ENCODE peak calls at places on chromosomes 1 and 21, in five cellular contexts. C is neural progenitor cell, A is fibroblast of lung, O is IMR-90, Q is MM.1S. N is an unnamed sample.

GRCh38 chr21:17949395-17949794 is 130.2 kb upstream of the C21orf91 start:
- DNase-seq in C (no peak), A (no peak), O (no peak), Q (no peak), N (no peak)

GRCh38 chr1:220528679-220529529 is 968 bp downstream of the MARK1 start:
- DNase-seq in C (peak; percentile 55), A (no peak), O (no peak), Q (no peak), N (no peak)

GRCh38 chr1:199472025-199472424 is 555.5 kb upstream of the NR5A2 start:
- DNase-seq in C (no peak), A (no peak), O (no peak), Q (no peak), N (no peak)

GRCh38 chr1:35539073-35539823 is 18.0 kb downstream of the KIAA0319L start:
- DNase-seq in C (no peak), A (peak; percentile 53), O (no peak), Q (peak; percentile 26), N (peak; percentile 37)

GRCh38 chr1:60173729-60174128 is 100.2 kb upstream of the C1orf87 start:
- DNase-seq in C (no peak), A (no peak), O (no peak), Q (no peak), N (no peak)

GRCh38 chr1:111878096-111878495 is 111.4 kb downstream of the KCND3 start:
- DNase-seq in C (no peak), A (no peak), O (no peak), Q (no peak), N (no peak)

GRCh38 chr1:110207831-110208230 is 2.3 kb upstream of the KCNC4 start:
- DNase-seq in C (peak; percentile 91), A (peak; percentile 26), O (peak; percentile 38), Q (peak; percentile 10), N (no peak)

GRCh38 chr1:8551057-8551456 is 233.1 kb downstream of the SLC45A1 start:
- DNase-seq in C (peak; percentile 36), A (no peak), O (no peak), Q (no peak), N (no peak)

GRCh38 chr1:13732971-13733667 is 33.1 kb downstream of the PRDM2 start:
- DNase-seq in C (no peak), A (no peak), O (no peak), Q (no peak), N (no peak)

GRCh38 chr1:205171369-205171768 is 40.1 kb downstream of the DSTYK start:
- DNase-seq in C (no peak), A (no peak), O (no peak), Q (no peak), N (no peak)

GRCh38 chr1:55081188-55081904 is 42.0 kb downstream of the PCSK9 start:
- DNase-seq in C (no peak), A (peak; percentile 89), O (peak; percentile 84), Q (no peak), N (peak; percentile 87)

GRCh38 chr1:147627435-147628110 is 42.8 kb downstream of the ACP6 start:
- DNase-seq in C (peak; percentile 60), A (peak; percentile 29), O (peak; percentile 44), Q (peak; percentile 58), N (no peak)

GRCh38 chr1:226871636-226872327 is 1.4 kb downstream of the PSEN2 start:
- DNase-seq in C (peak; percentile 13), A (no peak), O (no peak), Q (no peak), N (no peak)

GRCh38 chr21:43634618-43635017 is 24.7 kb downstream of the HSF2BP start:
- DNase-seq in C (no peak), A (peak; percentile 72), O (peak; percentile 25), Q (no peak), N (peak; percentile 66)

GRCh38 chr1:111656093-111657017 is 36.8 kb downstream of the RAP1A start:
- DNase-seq in C (peak; percentile 11), A (peak; percentile 42), O (peak; percentile 66), Q (peak; percentile 18), N (peak; percentile 12)

GRCh38 chr21:31520506-31521163 is 138.9 kb upstream of the SOD1 start:
- DNase-seq in C (no peak), A (peak; percentile 79), O (peak; percentile 19), Q (no peak), N (peak; percentile 77)

GRCh38 chr1:69846267-69846666 is 278.5 kb downstream of the LRRC7 start:
- DNase-seq in C (peak; percentile 39), A (no peak), O (no peak), Q (no peak), N (no peak)

GRCh38 chr1:109803901-109804331 is 40.2 kb upstream of the EPS8L3 start:
- DNase-seq in C (no peak), A (peak; percentile 43), O (no peak), Q (no peak), N (no peak)

GRCh38 chr1:206809504-206810084 is 37.3 kb upstream of the IL10 start:
- DNase-seq in C (peak; percentile 12), A (peak; percentile 35), O (peak; percentile 45), Q (peak; percentile 84), N (no peak)

GRCh38 chr1:236064674-236065508 is at the start of gene NID1:
- DNase-seq in C (peak; percentile 95), A (peak; percentile 82), O (peak; percentile 79), Q (no peak), N (peak; percentile 71)

GRCh38 chr1:21027805-21028204 is 148.9 kb downstream of the EIF4G3 start:
- DNase-seq in C (no peak), A (peak; percentile 46), O (peak; percentile 37), Q (no peak), N (no peak)

GRCh38 chr1:202221911-202222909 is 28.6 kb downstream of the LGR6 start:
- DNase-seq in C (no peak), A (no peak), O (no peak), Q (no peak), N (no peak)

GRCh38 chr1:160726498-160727391 is 12.3 kb upstream of the SLAMF7 start:
- DNase-seq in C (peak; percentile 88), A (peak; percentile 44), O (peak; percentile 55), Q (peak; percentile 91), N (peak; percentile 20)

DNA sequence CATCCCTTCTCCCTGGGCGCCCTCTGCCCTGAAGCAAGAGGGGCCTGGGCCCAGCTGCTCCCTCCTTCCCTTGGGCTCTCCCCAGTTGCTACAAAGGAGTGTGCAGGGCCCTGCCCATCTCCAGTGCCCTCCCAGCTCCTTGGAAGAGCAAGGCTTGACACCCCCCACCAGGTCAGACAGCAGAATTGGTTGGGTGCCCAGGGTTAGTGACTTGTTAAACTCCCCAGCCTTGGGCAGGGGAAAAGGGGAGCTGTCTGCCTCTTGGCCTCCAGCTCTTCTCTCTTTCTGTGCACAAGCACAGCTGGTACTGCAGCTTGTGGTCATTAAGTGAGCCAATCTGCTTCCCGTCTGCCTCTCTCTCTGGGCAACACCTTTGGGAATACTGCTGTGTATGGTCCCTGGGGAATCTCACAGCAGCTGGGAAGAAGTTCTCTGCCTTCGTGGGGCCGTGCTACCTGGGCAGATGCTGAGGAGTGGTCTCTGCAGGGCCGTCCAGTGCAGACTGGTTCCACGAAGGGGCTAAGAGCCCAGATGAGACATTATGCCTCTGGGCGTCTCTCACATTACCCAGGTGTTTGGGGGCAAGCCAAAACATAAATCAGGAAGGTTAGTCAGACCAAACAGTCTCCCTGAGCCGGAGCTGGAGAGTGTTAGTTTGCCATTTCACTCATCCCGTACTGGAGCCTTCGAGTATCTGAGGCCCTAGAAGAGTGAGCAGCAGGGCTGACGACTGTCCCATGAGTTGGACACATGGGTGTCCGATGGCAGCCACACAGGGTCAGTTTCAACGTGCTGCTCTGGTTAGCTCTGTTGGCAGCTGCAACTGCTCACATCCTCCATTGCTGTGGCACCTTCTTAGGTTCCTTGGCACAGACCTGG is 37.3 kb downstream of the TMEM53 start:
- DNase-seq in C (no peak), A (peak; percentile 23), O (peak; percentile 25), Q (no peak), N (no peak)
- H3K4me2 ChIP-seq in C (peak overlapping the region; percentile 40), A (no peak overlapping the region), O (no peak overlapping the region), Q (no peak overlapping the region), N (no peak overlapping the region)

DNA sequence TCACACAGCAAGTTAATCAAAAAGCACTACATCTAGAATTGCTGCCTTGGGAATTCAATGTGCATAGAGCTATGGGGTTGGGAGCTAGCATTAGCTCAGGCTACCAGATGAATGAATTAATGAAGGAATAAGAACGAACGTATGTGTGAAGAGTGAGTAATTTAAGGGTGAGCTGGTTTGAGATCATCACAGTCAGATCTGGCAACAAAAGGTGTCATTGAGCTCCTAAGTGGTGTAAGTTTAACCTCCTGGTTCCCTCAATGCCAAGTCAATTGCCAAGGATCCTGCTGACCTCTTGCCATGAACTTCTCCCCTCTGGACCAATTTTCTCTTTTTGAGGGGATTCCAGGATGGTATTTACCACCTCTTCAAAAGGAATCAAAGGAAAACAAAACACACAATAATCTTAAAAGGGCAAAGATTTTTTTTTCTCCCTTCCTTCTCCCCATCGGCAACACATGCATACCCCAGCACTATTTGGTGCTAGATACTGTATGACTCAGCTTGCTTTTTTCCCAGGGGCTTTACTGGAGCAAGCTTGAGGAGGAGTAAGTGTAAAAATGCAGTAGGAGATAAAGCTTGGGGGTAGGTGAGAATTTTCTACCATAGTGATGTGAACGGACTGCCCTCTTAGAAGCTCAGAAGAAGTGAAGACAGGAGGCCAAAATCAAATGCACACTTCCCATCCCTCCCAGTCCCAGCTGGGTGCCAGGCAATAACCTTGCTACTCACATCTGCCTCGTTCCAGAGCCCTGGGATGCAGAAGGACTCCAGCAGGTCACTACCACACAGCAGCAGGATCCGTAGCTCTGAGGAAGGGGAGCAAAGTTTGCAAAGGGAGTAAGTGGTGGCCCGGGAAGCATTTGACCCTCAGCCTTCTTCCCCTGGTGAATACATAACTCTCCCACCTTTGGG is 92.0 kb downstream of the LAMC2 start:
- DNase-seq in C (no peak), A (peak; percentile 82), O (peak; percentile 54), Q (no peak), N (peak; percentile 81)
- H3K9ac ChIP-seq in C (no peak overlapping the region), A (no peak overlapping the region), O (no peak overlapping the region), Q (no peak overlapping the region), N (peak overlapping the region; percentile 76)

DNA sequence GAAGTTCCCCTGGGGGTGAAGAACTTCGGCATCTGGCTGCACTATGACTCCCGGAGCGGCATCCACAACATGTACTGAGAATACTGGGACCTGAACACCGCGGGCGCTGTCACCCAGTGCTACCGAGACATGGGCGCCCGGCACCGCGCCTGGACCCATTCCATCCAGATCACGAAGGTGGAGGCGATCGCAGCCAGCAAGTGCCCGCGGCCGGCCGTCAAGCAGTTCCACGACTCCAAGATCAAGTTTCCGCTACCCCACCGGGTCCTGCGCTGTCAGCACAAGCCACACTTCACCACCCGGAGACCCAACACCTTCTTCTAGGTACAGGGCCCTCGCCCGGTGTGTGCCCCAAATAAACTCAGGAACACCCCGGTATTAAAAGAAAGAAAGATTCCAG is 22.0 kb upstream of the SLC9A1 start:
- DNase-seq in C (no peak), A (no peak), O (no peak), Q (no peak), N (no peak)
- H3K9me3 ChIP-seq in C (peaks cover 9% of the 10 kb centered on the region), A (no peaks in the 10 kb centered on the region), O (peaks cover 5% of the 10 kb centered on the region), Q (no peaks in the 10 kb centered on the region), N (peaks cover 3% of the 10 kb centered on the region)

GRCh38 chr21:28174006-28174405 is 818.7 kb downstream of the LTN1 start:
- DNase-seq in C (no peak), A (no peak), O (no peak), Q (no peak), N (no peak)

GRCh38 chr21:28181730-28182129 is 810.9 kb downstream of the LTN1 start:
- DNase-seq in C (no peak), A (no peak), O (no peak), Q (no peak), N (no peak)

DNA sequence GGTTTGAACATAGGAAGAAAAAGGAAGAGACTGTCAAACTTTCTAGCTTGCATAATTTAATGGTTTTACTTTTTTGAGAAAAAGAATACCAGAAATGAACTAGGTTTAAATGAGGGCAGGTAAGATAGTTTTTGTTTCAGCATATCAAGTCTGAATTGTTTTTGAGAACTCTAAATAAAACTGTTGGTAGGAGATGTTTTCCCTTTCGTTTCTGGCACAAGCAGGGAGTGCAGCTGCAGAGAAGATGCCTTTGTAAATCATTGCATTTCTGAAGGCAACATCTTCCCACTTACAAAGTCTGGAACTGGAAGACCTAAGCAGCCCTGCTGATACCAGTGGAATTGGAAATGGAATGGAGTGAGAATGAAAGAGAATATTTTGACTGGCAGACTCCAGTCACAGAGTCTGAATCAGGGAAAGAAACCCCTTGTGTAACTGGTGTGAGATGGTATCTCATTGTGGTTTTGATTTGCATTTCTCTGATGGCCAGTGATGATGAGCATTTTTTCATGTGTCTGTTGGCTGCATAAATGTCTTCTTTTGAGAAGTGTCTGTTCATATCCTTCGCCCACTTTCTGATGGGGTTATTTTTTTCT is 815.6 kb downstream of the LTN1 start:
- DNase-seq in C (no peak), A (no peak), O (peak; percentile 10), Q (peak; percentile 59), N (no peak)
- H3K4me2 ChIP-seq in C (no peak overlapping the region), A (no peak overlapping the region), O (no peak overlapping the region), Q (peak overlapping the region; percentile 57), N (no peak overlapping the region)

N was measured in astrocyte.